ENCODE peak calls at places on chromosomes 16 and 17, in ten cellular contexts. H, Y, U, S, R, V, D, F, Q and K are unnamed samples.

GRCh38 chr16:85891033-85891775 is 7.8 kb upstream of the IRF8 start:
- DNase-seq in H (no peak), Y (no peak), D (no peak), Q (no peak), V (no peak), F (no peak), R (no peak), S (peak), U (no peak), K (no peak)

GRCh38 chr17:55463600-55463999 is 42.0 kb upstream of the MMD start:
- DNase-seq in Y (no peak), D (no peak), Q (no peak), U (no peak), F (no peak), H (no peak), S (no peak), V (no peak), R (no peak), K (no peak)

GRCh38 chr17:5619088-5619740 is 34.9 kb upstream of the NLRP1 start:
- DNase-seq in S (no peak), R (no peak), Y (no peak), F (no peak), U (no peak), Q (no peak), V (no peak), D (peak), H (no peak), K (no peak)

GRCh38 chr16:72312862-72313261 is 140.9 kb upstream of the PMFBP1 start:
- DNase-seq in Q (peak), S (no peak), F (no peak), U (no peak), Y (no peak), H (no peak), V (no peak), R (no peak), D (no peak), K (no peak)

GRCh38 chr17:61177351-61177750 is 222.3 kb upstream of the TBX2 start:
- DNase-seq in H (no peak), S (no peak), F (no peak), R (no peak), U (no peak), V (no peak), Y (no peak), D (no peak), Q (no peak), K (no peak)

GRCh38 chr17:61878984-61879612 is 15.8 kb upstream of the BRIP1 start:
- DNase-seq in Q (no peak), D (no peak), Y (no peak), F (no peak), U (no peak), H (no peak), V (no peak), R (no peak), S (no peak), K (no peak)

GRCh38 chr16:27768651-27769270 is 218.8 kb downstream of the KATNIP start:
- DNase-seq in H (no peak), U (no peak), D (no peak), F (no peak), V (no peak), Q (no peak), R (no peak), S (no peak), Y (no peak), K (no peak)

GRCh38 chr16:26963109-26963508 is 103.6 kb upstream of the C16orf82 start:
- DNase-seq in R (no peak), U (peak), V (no peak), D (no peak), H (no peak), F (no peak), S (no peak), Y (no peak), Q (peak), K (no peak)

GRCh38 chr16:22633280-22633679 is 122.6 kb downstream of the NPIPB5 start:
- DNase-seq in R (no peak), U (no peak), F (no peak), Q (no peak), S (no peak), V (no peak), H (no peak), D (no peak), Y (no peak), K (peak)

GRCh38 chr17:5361426-5361825 is 58.0 kb downstream of the NUP88 start:
- DNase-seq in S (no peak), Q (no peak), H (no peak), V (no peak), Y (no peak), F (no peak), R (no peak), D (no peak), U (no peak), K (no peak)

GRCh38 chr16:27083861-27084261 is 17.1 kb downstream of the C16orf82 start:
- DNase-seq in D (no peak), Y (no peak), R (no peak), U (no peak), Q (peak), F (no peak), H (no peak), V (no peak), S (no peak), K (no peak)

GRCh38 chr17:56867948-56868376 is 34.0 kb downstream of the DGKE start:
- DNase-seq in R (no peak), Q (no peak), D (no peak), Y (no peak), H (no peak), U (no peak), S (no peak), V (no peak), F (no peak), K (no peak)

GRCh38 chr17:56863974-56864373 is 30.0 kb downstream of the DGKE start:
- DNase-seq in V (no peak), F (no peak), R (no peak), H (no peak), U (no peak), Q (peak), Y (no peak), D (no peak), S (no peak), K (no peak)

GRCh38 chr17:56866076-56866475 is 32.1 kb downstream of the DGKE start:
- DNase-seq in D (no peak), F (no peak), V (no peak), Q (no peak), U (no peak), S (no peak), R (no peak), H (no peak), Y (no peak), K (no peak)

GRCh38 chr17:56868716-56869115 is 34.8 kb downstream of the DGKE start:
- DNase-seq in D (no peak), Q (no peak), F (no peak), Y (no peak), V (no peak), H (no peak), U (no peak), S (no peak), R (no peak), K (no peak)

GRCh38 chr17:56866496-56866895 is 32.5 kb downstream of the DGKE start:
- DNase-seq in V (no peak), Y (no peak), H (no peak), F (no peak), S (no peak), D (no peak), R (no peak), U (no peak), Q (peak), K (no peak)
- TF ChIP-seq CTCF in V (no peak), Y (no peak), H (no peak), F (no peak), S (no peak), D (peak), R (no peak), U (peak), Q (peak), K (no peak)

GRCh38 chr16:29729116-29729521 is 16.7 kb downstream of the C16orf54 start:
- DNase-seq in Y (no peak), U (no peak), S (no peak), F (no peak), D (peak), V (no peak), H (no peak), Q (peak), R (no peak), K (no peak)
- TF ChIP-seq CTCF in Y (peak), U (peak), S (peak), F (peak), D (peak), V (peak), H (peak), Q (peak), R (no peak), K (peak)

GRCh38 chr17:75240394-75241142 is 20.8 kb downstream of the GGA3 start:
- DNase-seq in H (no peak), Q (peak), U (peak), Y (no peak), F (no peak), R (peak), D (peak), V (no peak), S (no peak), K (no peak)
- TF ChIP-seq CTCF in H (peak), Q (peak), U (peak), Y (peak), F (peak), R (peak), D (peak), V (no peak), S (peak), K (peak)

GRCh38 chr16:84397090-84397489 is 28.8 kb downstream of the ATP2C2 start:
- DNase-seq in Q (no peak), V (no peak), H (no peak), U (no peak), S (no peak), R (no peak), D (no peak), F (no peak), Y (no peak), K (no peak)
- TF ChIP-seq CTCF in Q (peak), V (peak), H (peak), U (peak), S (peak), R (no peak), D (peak), F (no peak), Y (no peak), K (no peak)

GRCh38 chr17:68768804-68769203 is 167.6 kb upstream of the FAM20A start:
- DNase-seq in R (no peak), Q (no peak), V (no peak), H (no peak), S (no peak), Y (no peak), U (no peak), F (no peak), D (no peak), K (no peak)

GRCh38 chr17:68775969-68776368 is 174.8 kb upstream of the FAM20A start:
- DNase-seq in D (no peak), S (no peak), F (no peak), U (no peak), V (no peak), Q (no peak), Y (no peak), H (no peak), R (no peak), K (no peak)

GRCh38 chr17:68776451-68776850 is 175.3 kb upstream of the FAM20A start:
- DNase-seq in U (no peak), H (no peak), F (no peak), Q (no peak), S (no peak), D (no peak), V (no peak), Y (no peak), R (no peak), K (no peak)

GRCh38 chr17:68775338-68775737 is 174.2 kb upstream of the FAM20A start:
- DNase-seq in Y (no peak), D (no peak), F (no peak), R (no peak), U (no peak), H (no peak), V (no peak), Q (no peak), S (no peak), K (no peak)

DNA sequence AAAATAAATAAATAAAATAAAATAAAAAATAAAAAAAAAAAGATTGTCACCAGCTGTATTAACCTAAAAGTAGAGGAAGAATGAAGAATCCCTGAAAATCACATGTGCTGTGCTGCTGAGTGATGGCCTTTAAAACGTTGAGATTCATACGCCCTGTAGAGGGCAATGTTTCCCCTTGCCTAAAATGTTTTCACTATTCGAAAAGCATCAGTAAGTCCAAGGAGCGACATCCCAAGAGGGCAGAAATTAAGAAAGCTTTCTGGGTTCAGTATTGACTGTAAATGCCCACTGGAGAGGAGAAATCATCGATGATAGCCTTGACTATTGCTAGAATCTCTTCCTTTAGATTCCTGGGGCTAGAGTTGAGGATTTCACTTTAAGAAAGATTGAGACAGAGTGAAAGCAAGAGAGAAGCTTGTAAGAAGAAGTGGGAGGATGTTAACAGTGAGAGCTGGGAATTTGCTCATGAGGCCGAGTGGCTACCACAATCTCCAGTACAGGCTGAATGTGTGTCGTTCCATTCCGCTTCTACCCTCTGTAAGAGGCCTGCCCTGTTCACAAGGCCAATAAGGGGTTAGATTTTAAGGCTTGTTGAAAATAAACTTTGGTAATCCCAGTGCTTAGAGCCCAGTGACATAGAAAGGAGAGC is 170.8 kb upstream of the FAM20A start:
- DNase-seq in S (no peak), Y (no peak), V (no peak), U (peak), R (peak), D (no peak), Q (peak), F (no peak), H (no peak), K (no peak)
- TF ChIP-seq CTCF in S (peak), Y (peak), V (no peak), U (peak), R (peak), D (peak), Q (peak), F (peak), H (peak), K (peak)

GRCh38 chr16:30335598-30336474 is 19.3 kb downstream of the CD2BP2 start:
- DNase-seq in H (no peak), R (peak), S (peak), U (peak), V (no peak), Q (no peak), D (no peak), F (no peak), Y (no peak), K (peak)
- TF ChIP-seq CTCF in H (no peak), R (no peak), S (no peak), U (no peak), V (no peak), Q (no peak), D (no peak), F (no peak), Y (no peak), K (no peak)